ENCODE peak calls at places on chromosomes 1 and 21, in nine cellular contexts. S is midbrain, C is Calu3, X is colonic mucosa, A is aorta, J is transverse colon, P is WTC11, T is HCEC 1CT, F is KBM-7. K is an unnamed sample.

GRCh38 chr21:44763451-44764318 is 37.9 kb downstream of the UBE2G2 start:
- DNase-seq in S (no peak), C (no peak), X (no peak), A (no peak), J (peak; percentile 25), P (no peak), T (no peak), F (no peak), K (no peak)

GRCh38 chr1:154220970-154221814 is 437 bp downstream of the UBAP2L start:
- DNase-seq in S (peak; percentile 46), C (peak; percentile 60), X (peak; percentile 59), A (peak; percentile 76), J (peak; percentile 60), P (peak; percentile 58), T (peak; percentile 65), F (peak; percentile 37), K (peak; percentile 67)

GRCh38 chr1:198937231-198938031 is 298.6 kb downstream of the PTPRC start:
- DNase-seq in S (peak; percentile 93), C (peak; percentile 66), X (peak; percentile 47), A (peak; percentile 45), J (peak; percentile 46), P (no peak), T (peak; percentile 91), F (peak; percentile 94), K (peak; percentile 17)

GRCh38 chr1:2571348-2571747 is 15.2 kb downstream of the TNFRSF14 start:
- DNase-seq in S (no peak), C (no peak), X (no peak), A (no peak), J (no peak), P (no peak), T (no peak), F (no peak), K (no peak)

GRCh38 chr1:75797606-75798216 is 1.0 kb downstream of the MSH4 start:
- DNase-seq in S (no peak), C (no peak), X (no peak), A (no peak), J (no peak), P (no peak), T (no peak), F (no peak), K (no peak)

GRCh38 chr1:45767035-45767434 is 16.6 kb upstream of the IPP start:
- DNase-seq in S (no peak), C (no peak), X (no peak), A (no peak), J (no peak), P (no peak), T (peak; percentile 13), F (peak; percentile 45), K (no peak)

GRCh38 chr1:209870151-209870831 is 42.5 kb downstream of the UTP25 start:
- DNase-seq in S (no peak), C (no peak), X (no peak), A (no peak), J (no peak), P (no peak), T (peak; percentile 28), F (no peak), K (no peak)

GRCh38 chr1:193558491-193559028 is 372.1 kb upstream of the B3GALT2 start:
- DNase-seq in S (no peak), C (peak; percentile 72), X (peak; percentile 34), A (no peak), J (no peak), P (no peak), T (peak; percentile 60), F (peak; percentile 64), K (no peak)

GRCh38 chr21:42009018-42009830 is 936 bp downstream of the ZBTB21 start:
- DNase-seq in S (peak; percentile 57), C (peak; percentile 58), X (peak; percentile 56), A (peak; percentile 80), J (peak; percentile 71), P (peak; percentile 62), T (peak; percentile 37), F (peak; percentile 63), K (peak; percentile 56)

K was measured in body of pancreas.